ENCODE peak calls at places on chromosomes 3 and 15, in four cellular contexts. E is stomach; R is dorsolateral prefrontal cortex; A is stimulated activated CD8-positive, alpha-beta memory T cell treated with anti-CD3 and anti-CD28 coated beads, Interleukin-15, amount 100 ng/mL, for 24 hours. I is an unnamed sample.

GRCh38 chr3:46484911-46485696 is 12.7 kb upstream of the RTP3 start:
- DNase-seq in E (peak), A (no peak), R (no peak), I (no peak)

GRCh38 chr3:141076821-141077571 is 25.8 kb downstream of the SPSB4 start:
- DNase-seq in E (peak), R (peak), A (no peak), I (peak)

GRCh38 chr3:111210003-111210699 is 138.5 kb downstream of the NECTIN3 start:
- DNase-seq in A (no peak), R (no peak), E (no peak), I (no peak)

GRCh38 chr15:82585072-82585471 is 44.8 kb upstream of the RPS17 start:
- DNase-seq in R (no peak), A (no peak), E (no peak), I (no peak)

GRCh38 chr15:69818529-69818928 is 279.2 kb downstream of the TLE3 start:
- DNase-seq in E (no peak), R (no peak), A (no peak), I (no peak)

GRCh38 chr3:54965746-54966145 is 37.9 kb upstream of the LRTM1 start:
- DNase-seq in E (no peak), A (no peak), R (no peak), I (no peak)

GRCh38 chr3:128884992-128885391 is 5.6 kb downstream of the ACAD9 start:
- DNase-seq in R (no peak), A (no peak), E (no peak), I (no peak)

GRCh38 chr3:172305552-172305951 is 142.7 kb downstream of the GHSR start:
- DNase-seq in A (no peak), E (no peak), R (no peak), I (no peak)

GRCh38 chr3:197508511-197508910 is 47.3 kb downstream of the BDH1 start:
- DNase-seq in E (no peak), R (no peak), A (no peak), I (no peak)

GRCh38 chr15:97652041-97652440 is 308.5 kb upstream of the ARRDC4 start:
- DNase-seq in E (no peak), R (no peak), A (no peak), I (peak)

GRCh38 chr3:20726786-20727185 is 540.8 kb upstream of the SGO1 start:
- DNase-seq in A (no peak), R (no peak), E (no peak), I (no peak)

GRCh38 chr15:40379853-40380252 is 2.7 kb upstream of the KNSTRN start:
- DNase-seq in E (peak), R (peak), A (no peak), I (no peak)

GRCh38 chr3:71402872-71403271 is 180.7 kb downstream of the FOXP1 start:
- DNase-seq in A (no peak), R (no peak), E (no peak), I (no peak)

GRCh38 chr15:95684693-95685115 is 645.8 kb upstream of the NR2F2 start:
- DNase-seq in E (no peak), R (no peak), A (no peak), I (no peak)

GRCh38 chr15:95684126-95684525 is 646.4 kb upstream of the NR2F2 start:
- DNase-seq in A (no peak), E (no peak), R (no peak), I (no peak)

GRCh38 chr3:63662011-63662410 is 9.5 kb downstream of the SNTN start:
- DNase-seq in R (no peak), E (no peak), A (no peak), I (no peak)

GRCh38 chr3:133572158-133573053 is 1.1 kb upstream of the CDV3 start:
- DNase-seq in R (no peak), E (no peak), A (no peak), I (no peak)

GRCh38 chr3:31196261-31196660 is 301.8 kb upstream of the GADL1 start:
- DNase-seq in E (no peak), A (no peak), R (no peak), I (no peak)

GRCh38 chr15:73996939-73997338 is 2.4 kb downstream of the PML start:
- DNase-seq in E (no peak), R (no peak), A (no peak), I (no peak)

GRCh38 chr3:143951351-143951971 is 20.2 kb upstream of the DIPK2A start:
- DNase-seq in R (peak), A (no peak), E (no peak), I (no peak)

GRCh38 chr3:46609944-46610722 is 2.2 kb upstream of the FAM240A start:
- DNase-seq in E (no peak), A (no peak), R (no peak), I (no peak)

GRCh38 chr3:169865176-169865800 is 4.4 kb downstream of the LRRC31 start:
- DNase-seq in A (no peak), R (no peak), E (no peak), I (no peak)

GRCh38 chr15:79004336-79004735 is 59.5 kb upstream of the CTSH start:
- DNase-seq in E (no peak), R (no peak), A (no peak), I (no peak)

GRCh38 chr3:30915782-30916181 is 21.3 kb upstream of the GADL1 start:
- DNase-seq in R (no peak), A (no peak), E (no peak), I (no peak)

GRCh38 chr15:98177950-98178848 is 217.7 kb downstream of the ARRDC4 start:
- DNase-seq in E (peak), R (peak), A (no peak), I (peak)

GRCh38 chr3:113629941-113630340 is 66.5 kb downstream of the USF3 start:
- DNase-seq in R (no peak), E (no peak), A (no peak), I (no peak)

GRCh38 chr3:30681276-30682211 is 75.1 kb downstream of the TGFBR2 start:
- DNase-seq in R (peak), E (no peak), A (no peak), I (no peak)

GRCh38 chr15:62899090-62899493 is 143.5 kb upstream of the TPM1 start:
- DNase-seq in A (no peak), E (no peak), R (no peak), I (no peak)

GRCh38 chr3:195198424-195199346 is 72.3 kb downstream of the XXYLT1 start:
- DNase-seq in E (peak), A (no peak), R (no peak), I (no peak)

GRCh38 chr3:155342344-155342743 is 48.9 kb upstream of the STRIT1 start:
- DNase-seq in A (no peak), E (no peak), R (no peak), I (no peak)

I was measured in NCI-H748 treated with DMSO at 0.1 percent for 48 hours.